ENCODE peak calls at places on chromosomes 13 and 19, in four cellular contexts. W, V, U and T are unnamed samples.

GRCh38 chr19:18230941-18231734 is 4.9 kb upstream of the PDE4C start:
- DNase-seq in W (no peak), V (no peak), U (no peak), T (no peak)

GRCh38 chr13:112103971-112104872 is 37.3 kb downstream of the SOX1 start:
- DNase-seq in W (no peak), V (no peak), U (no peak), T (no peak)

GRCh38 chr13:38602261-38602660 is 84.6 kb upstream of the FREM2 start:
- DNase-seq in W (no peak), V (no peak), U (peak), T (no peak)

GRCh38 chr13:55029280-55029679 is 2000.7 kb downstream of the OLFM4 start:
- DNase-seq in W (no peak), V (no peak), U (no peak), T (no peak)

GRCh38 chr13:79837741-79838450 is 356.9 kb downstream of the NDFIP2 start:
- DNase-seq in W (no peak), V (no peak), U (no peak), T (no peak)

GRCh38 chr13:111216166-111216960 is 101.3 kb downstream of the ARHGEF7 start:
- DNase-seq in W (peak), V (no peak), U (peak), T (no peak)

GRCh38 chr19:46745521-46746280 is at the start of gene FKRP:
- DNase-seq in W (no peak), V (no peak), U (peak), T (no peak)

GRCh38 chr19:34145741-34146202 is 26.5 kb upstream of the LSM14A start:
- DNase-seq in W (peak), V (peak), U (peak), T (no peak)

GRCh38 chr19:29845576-29846176 is 33.9 kb downstream of the CCNE1 start:
- DNase-seq in W (no peak), V (no peak), U (peak), T (no peak)

GRCh38 chr19:16143399-16144215 is at the start of gene HSH2D:
- DNase-seq in W (peak), V (peak), U (no peak), T (no peak)

GRCh38 chr13:101434486-101434885 is 18.0 kb upstream of the ITGBL1 start:
- DNase-seq in W (no peak), V (no peak), U (no peak), T (no peak)

GRCh38 chr19:16736709-16737108 is 17.1 kb downstream of the NWD1 start:
- DNase-seq in W (no peak), V (peak), U (no peak), T (no peak)

GRCh38 chr19:58366576-58367430 is 4.3 kb upstream of the ZNF497 start:
- DNase-seq in W (no peak), V (no peak), U (no peak), T (no peak)

GRCh38 chr19:46716672-46717033 is 261 bp downstream of the PRKD2 start:
- DNase-seq in W (no peak), V (no peak), U (peak), T (no peak)

DNA sequence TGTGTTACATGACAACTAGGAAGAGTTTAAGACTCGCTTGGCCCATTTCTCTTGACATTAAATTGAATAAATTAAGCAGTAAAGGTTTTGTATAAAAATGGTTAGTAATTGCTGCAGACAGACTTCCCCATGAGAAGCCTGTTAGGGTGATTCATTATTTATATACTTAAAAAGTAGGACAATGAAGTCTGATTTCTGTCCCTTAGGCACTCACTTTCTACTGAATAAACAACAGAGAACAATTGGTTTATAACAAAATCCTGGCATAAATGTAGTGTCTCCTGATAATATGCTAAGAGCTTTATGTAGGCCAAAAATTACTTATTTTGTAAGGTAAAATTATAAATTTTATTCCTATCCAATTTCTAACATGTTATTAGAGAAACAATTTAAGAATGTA is 2138.5 kb upstream of the PCDH20 start:
- DNase-seq in W (no peak), V (no peak), U (no peak), T (no peak)
- TF ChIP-seq TCF7L2 in W (no peak), V (no peak), U (no peak), T (no peak)

GRCh38 chr19:11495481-11495880 is 10.2 kb downstream of the ZNF653 start:
- DNase-seq in W (no peak), V (no peak), U (no peak), T (no peak)

GRCh38 chr19:11499327-11499726 is 6.3 kb downstream of the ZNF653 start:
- DNase-seq in W (no peak), V (no peak), U (no peak), T (no peak)

GRCh38 chr19:11495885-11496284 is 9.8 kb downstream of the ZNF653 start:
- DNase-seq in W (no peak), V (no peak), U (no peak), T (no peak)

GRCh38 chr19:11494634-11495285 is 10.9 kb downstream of the ZNF653 start:
- DNase-seq in W (no peak), V (no peak), U (no peak), T (no peak)

DNA sequence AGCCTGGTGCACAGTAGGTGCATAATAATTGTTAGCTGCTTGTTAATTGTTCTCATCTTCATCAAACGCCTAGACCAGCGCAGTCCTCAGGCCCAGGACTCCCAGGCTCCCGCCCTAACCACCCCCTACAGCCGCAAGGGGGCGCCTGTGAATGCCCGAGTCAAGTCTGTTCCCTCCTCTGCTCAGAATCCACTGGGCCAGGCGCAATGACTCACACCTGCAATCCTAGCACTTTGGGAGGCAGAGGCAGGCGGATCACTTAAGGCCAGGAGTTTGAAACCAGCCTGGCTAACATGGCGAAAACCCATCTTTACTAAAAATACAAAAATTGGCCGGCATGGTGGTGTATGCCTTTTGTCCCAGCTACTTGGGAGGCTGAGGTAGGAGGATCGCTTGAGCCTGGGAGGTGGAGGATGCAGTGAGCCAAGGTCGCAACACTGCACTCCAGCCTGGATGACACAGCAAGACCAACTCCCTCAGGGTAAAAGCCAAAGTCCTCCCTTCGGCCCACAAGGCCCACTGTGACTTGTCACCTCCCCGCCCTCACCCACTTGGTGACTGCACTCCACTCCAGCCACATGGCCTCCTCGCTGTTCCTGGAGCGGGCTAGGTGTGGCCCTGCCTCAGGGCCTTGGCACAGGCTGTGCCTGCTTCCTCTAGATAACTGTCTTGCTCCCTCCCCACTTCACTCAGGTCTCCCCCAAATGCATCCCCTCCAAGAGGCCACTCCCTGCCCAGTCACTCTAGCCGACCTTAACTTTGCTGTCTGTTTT is 9.1 kb downstream of the ZNF653 start:
- DNase-seq in W (peak), V (peak), U (peak), T (no peak)
- TF ChIP-seq TCF7L2 in W (no peak), V (no peak), U (no peak), T (no peak)

DNA sequence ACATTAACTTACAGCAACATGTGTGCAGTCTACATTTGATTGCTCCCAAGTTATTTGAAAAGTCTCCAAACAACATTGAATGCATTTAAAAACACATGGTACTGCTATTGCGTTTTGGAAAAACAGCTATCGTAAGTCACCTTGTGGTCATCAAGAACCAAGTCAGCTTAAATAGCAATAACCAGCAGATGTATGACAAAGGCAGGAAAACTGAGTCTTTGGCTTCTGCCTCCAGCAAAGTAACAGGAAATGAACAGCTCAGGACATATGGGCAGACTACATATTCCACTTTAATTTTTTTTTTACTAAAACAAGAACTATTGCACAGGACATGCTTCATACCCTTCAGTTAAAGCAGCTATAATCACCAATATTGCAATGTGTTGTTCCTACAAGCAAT is 580.6 kb upstream of the SPRY2 start:
- DNase-seq in W (no peak), V (no peak), U (no peak), T (no peak)
- TF ChIP-seq TCF7L2 in W (no peak), V (no peak), U (no peak), T (no peak)

GRCh38 chr19:35806597-35806996 is 6.0 kb downstream of the PRODH2 start:
- DNase-seq in W (no peak), V (no peak), U (no peak), T (no peak)
- TF ChIP-seq TCF7L2 in W (no peak), V (no peak), U (no peak), T (no peak)